ENCODE peak calls at places on chromosome 15, in eight cellular contexts. M is CD8-positive, alpha-beta memory T cell; U is cardiac muscle cell; L is GM23248; Q is mucosa of descending colon; I is NT2/D1; T is HepG2; P is heart right ventricle. B is an unnamed sample.

GRCh38 chr15:67024322-67024997 is 40.9 kb upstream of the SMAD3 start:
- DNase-seq in M (no peak), U (no peak), L (peak; percentile 96), Q (peak; percentile 50), I (no peak), T (peak; percentile 77), P (peak; percentile 37), B (no peak)

GRCh38 chr15:57316451-57316850 is 59.9 kb upstream of the CGNL1 start:
- DNase-seq in M (no peak), U (no peak), L (no peak), Q (no peak), I (no peak), T (no peak), P (no peak), B (no peak)

GRCh38 chr15:44289352-44289790 is 852 bp downstream of the GOLM2 start:
- DNase-seq in M (no peak), U (no peak), L (peak; percentile 58), Q (no peak), I (no peak), T (no peak), P (no peak), B (no peak)

GRCh38 chr15:68346986-68347385 is 69.4 kb downstream of the FEM1B start:
- DNase-seq in M (no peak), U (no peak), L (no peak), Q (no peak), I (no peak), T (no peak), P (no peak), B (no peak)

GRCh38 chr15:57943766-57944165 is 121.7 kb downstream of the ALDH1A2 start:
- DNase-seq in M (no peak), U (no peak), L (no peak), Q (no peak), I (no peak), T (no peak), P (no peak), B (no peak)

GRCh38 chr15:33358303-33358702 is 47.5 kb downstream of the RYR3 start:
- DNase-seq in M (no peak), U (no peak), L (no peak), Q (no peak), I (peak; percentile 2), T (no peak), P (no peak), B (no peak)

GRCh38 chr15:41655716-41656115 is 4.5 kb upstream of the MGA start:
- DNase-seq in M (no peak), U (no peak), L (no peak), Q (no peak), I (no peak), T (no peak), P (no peak), B (no peak)

GRCh38 chr15:25905140-25905539 is 42.0 kb upstream of the ATP10A start:
- DNase-seq in M (no peak), U (no peak), L (peak; percentile 96), Q (no peak), I (no peak), T (no peak), P (no peak), B (no peak)

GRCh38 chr15:79918278-79918677 is 21.5 kb upstream of the MTHFS start:
- DNase-seq in M (no peak), U (no peak), L (no peak), Q (no peak), I (no peak), T (no peak), P (no peak), B (no peak)

GRCh38 chr15:67405208-67406191 is 115.4 kb upstream of the C15orf61 start:
- DNase-seq in M (no peak), U (peak; percentile 9), L (peak; percentile 27), Q (no peak), I (no peak), T (no peak), P (no peak), B (no peak)

GRCh38 chr15:63601026-63601726 is 4.0 kb downstream of the FBXL22 start:
- DNase-seq in M (peak; percentile 76), U (peak; percentile 36), L (peak; percentile 70), Q (peak; percentile 72), I (no peak), T (no peak), P (peak; percentile 37), B (peak; percentile 16)

GRCh38 chr15:77986891-77987764 is 90.4 kb downstream of the TBC1D2B start:
- DNase-seq in M (no peak), U (no peak), L (no peak), Q (peak; percentile 23), I (no peak), T (no peak), P (no peak), B (no peak)

GRCh38 chr15:47753591-47753990 is 36.3 kb downstream of the SEMA6D start:
- DNase-seq in M (no peak), U (no peak), L (no peak), Q (no peak), I (no peak), T (no peak), P (no peak), B (no peak)

GRCh38 chr15:62173215-62173614 is 8.1 kb upstream of the C2CD4B start:
- DNase-seq in M (no peak), U (no peak), L (peak; percentile 29), Q (no peak), I (no peak), T (no peak), P (peak; percentile 38), B (no peak)

GRCh38 chr15:85551221-85551832 is 170.9 kb downstream of the AKAP13 start:
- DNase-seq in M (no peak), U (no peak), L (peak; percentile 12), Q (no peak), I (no peak), T (no peak), P (no peak), B (no peak)

GRCh38 chr15:32956006-32956405 is 238.2 kb downstream of the GREM1 start:
- DNase-seq in M (no peak), U (peak; percentile 40), L (peak; percentile 85), Q (no peak), I (peak; percentile 22), T (peak; percentile 25), P (no peak), B (no peak)

GRCh38 chr15:47184405-47185221 is 532.7 kb upstream of the SEMA6D start:
- DNase-seq in M (no peak), U (peak; percentile 59), L (peak; percentile 30), Q (peak; percentile 30), I (no peak), T (no peak), P (peak; percentile 5), B (no peak)

GRCh38 chr15:74419432-74419831 is 14.3 kb downstream of the SEMA7A start:
- DNase-seq in M (no peak), U (no peak), L (no peak), Q (no peak), I (no peak), T (no peak), P (no peak), B (no peak)

GRCh38 chr15:74418575-74419338 is 15.0 kb downstream of the SEMA7A start:
- DNase-seq in M (no peak), U (no peak), L (no peak), Q (no peak), I (no peak), T (no peak), P (no peak), B (no peak)

GRCh38 chr15:74422370-74422722 is 11.4 kb downstream of the SEMA7A start:
- DNase-seq in M (no peak), U (peak; percentile 27), L (no peak), Q (no peak), I (no peak), T (no peak), P (no peak), B (no peak)

GRCh38 chr15:74421302-74422245 is 12.2 kb downstream of the SEMA7A start:
- DNase-seq in M (no peak), U (no peak), L (no peak), Q (no peak), I (no peak), T (peak; percentile 79), P (no peak), B (no peak)

GRCh38 chr15:74420193-74420905 is 13.4 kb downstream of the SEMA7A start:
- DNase-seq in M (no peak), U (no peak), L (peak; percentile 45), Q (no peak), I (no peak), T (peak; percentile 36), P (no peak), B (no peak)
- H3K4me1 ChIP-seq in M (peaks cover 17% of the 10 kb centered on the region), U (peaks cover 39% of the 10 kb centered on the region), L (peaks cover 88% of the 10 kb centered on the region), Q (no peaks in the 10 kb centered on the region), I (peaks cover 48% of the 10 kb centered on the region), T (peaks cover 73% of the 10 kb centered on the region), P (peaks cover 39% of the 10 kb centered on the region), B (peaks cover 15% of the 10 kb centered on the region)

GRCh38 chr15:98684995-98685525 is 36.7 kb downstream of the IGF1R start:
- DNase-seq in M (no peak), U (no peak), L (peak; percentile 65), Q (no peak), I (no peak), T (no peak), P (no peak), B (no peak)

GRCh38 chr15:98684441-98684840 is 36.1 kb downstream of the IGF1R start:
- DNase-seq in M (no peak), U (no peak), L (peak; percentile 83), Q (no peak), I (no peak), T (no peak), P (no peak), B (no peak)

GRCh38 chr15:98681061-98681460 is 32.7 kb downstream of the IGF1R start:
- DNase-seq in M (no peak), U (no peak), L (no peak), Q (no peak), I (no peak), T (no peak), P (no peak), B (no peak)

GRCh38 chr15:98683821-98684220 is 35.5 kb downstream of the IGF1R start:
- DNase-seq in M (no peak), U (no peak), L (no peak), Q (no peak), I (no peak), T (no peak), P (no peak), B (no peak)

GRCh38 chr15:98682992-98683701 is 34.8 kb downstream of the IGF1R start:
- DNase-seq in M (no peak), U (no peak), L (peak; percentile 51), Q (no peak), I (no peak), T (no peak), P (no peak), B (no peak)
- H3K36me3 ChIP-seq in M (no peaks in the 10 kb centered on the region), U (no peaks in the 10 kb centered on the region), L (no peaks in the 10 kb centered on the region), Q (no peaks in the 10 kb centered on the region), I (no peaks in the 10 kb centered on the region), T (no peaks in the 10 kb centered on the region), P (no peaks in the 10 kb centered on the region), B (no peaks in the 10 kb centered on the region)

GRCh38 chr15:52164631-52165265 is 26.4 kb downstream of the GNB5 start:
- DNase-seq in M (no peak), U (no peak), L (peak; percentile 17), Q (no peak), I (no peak), T (no peak), P (no peak), B (no peak)
- H3K4me3 ChIP-seq in M (no peak overlapping the region), U (no peak overlapping the region), L (no peak overlapping the region), Q (no peak overlapping the region), I (no peak overlapping the region), T (no peak overlapping the region), P (no peak overlapping the region), B (no peak overlapping the region)

DNA sequence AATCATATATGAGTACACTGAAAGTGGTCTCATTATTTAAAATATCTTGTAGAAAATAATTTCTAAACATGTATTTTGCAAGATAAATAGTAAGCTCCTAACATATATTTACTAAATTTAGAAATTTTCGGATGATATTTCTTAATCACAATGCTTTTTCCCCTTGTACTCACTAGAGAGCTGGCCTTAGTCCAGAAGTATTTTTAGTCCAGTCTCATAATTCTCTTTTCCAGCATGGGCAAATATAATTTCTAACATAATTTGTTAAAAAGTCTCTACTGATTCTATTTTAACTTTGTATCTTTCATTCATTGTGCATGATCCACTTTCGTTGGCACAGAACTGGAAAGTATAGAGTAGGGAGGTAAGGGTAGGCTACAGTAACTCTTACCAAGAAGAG is 39.2 kb downstream of the FGF7 start:
- DNase-seq in M (no peak), U (no peak), L (peak; percentile 71), Q (no peak), I (no peak), T (no peak), P (no peak), B (no peak)
- H3K4me1 ChIP-seq in M (no peaks in the 10 kb centered on the region), U (no peaks in the 10 kb centered on the region), L (peaks cover 94% of the 10 kb centered on the region), Q (no peaks in the 10 kb centered on the region), I (no peaks in the 10 kb centered on the region), T (no peaks in the 10 kb centered on the region), P (peaks cover 38% of the 10 kb centered on the region), B (no peaks in the 10 kb centered on the region)

B was measured in CD8-positive, alpha-beta T cell.